ENCODE peak calls at places on chromosome 13, in eight cellular contexts. W is neural progenitor cell, I is HCT116, Q is IMR-90, U is astrocyte, L is GM12878, Z is GM23248, V is K562. T is an unnamed sample.

GRCh38 chr13:94192576-94192975 is 286.9 kb downstream of the DCT start:
- DNase-seq in W (peak), I (no peak), Q (peak), U (no peak), L (no peak), Z (peak), V (no peak), T (peak)

GRCh38 chr13:55361141-55361540 is 1779.6 kb upstream of the PRR20A start:
- DNase-seq in W (no peak), I (no peak), Q (no peak), U (no peak), L (no peak), Z (no peak), V (no peak), T (no peak)

GRCh38 chr13:36999054-36999927 is at the start of gene ALG5:
- DNase-seq in W (peak), I (peak), Q (peak), U (peak), L (peak), Z (peak), V (peak), T (peak)

GRCh38 chr13:60572003-60572792 is 175.2 kb downstream of the TDRD3 start:
- DNase-seq in W (peak), I (no peak), Q (peak), U (peak), L (no peak), Z (peak), V (no peak), T (no peak)

GRCh38 chr13:100517135-100517534 is 71.5 kb downstream of the GGACT start:
- DNase-seq in W (no peak), I (no peak), Q (no peak), U (no peak), L (no peak), Z (no peak), V (no peak), T (no peak)

GRCh38 chr13:20566424-20566916 is 487 bp upstream of the IFT88 start:
- DNase-seq in W (no peak), I (peak), Q (peak), U (peak), L (no peak), Z (peak), V (no peak), T (peak)

GRCh38 chr13:111531505-111531904 is 211.1 kb downstream of the TEX29 start:
- DNase-seq in W (no peak), I (peak), Q (peak), U (no peak), L (no peak), Z (peak), V (no peak), T (no peak)

GRCh38 chr13:94630858-94631257 is 29.2 kb downstream of the GPR180 start:
- DNase-seq in W (no peak), I (no peak), Q (no peak), U (no peak), L (no peak), Z (no peak), V (no peak), T (no peak)

GRCh38 chr13:53191091-53191490 is 162.5 kb downstream of the OLFM4 start:
- DNase-seq in W (peak), I (no peak), Q (peak), U (peak), L (no peak), Z (peak), V (no peak), T (no peak)

GRCh38 chr13:40158218-40158617 is 502.8 kb downstream of the COG6 start:
- DNase-seq in W (no peak), I (no peak), Q (no peak), U (no peak), L (no peak), Z (peak), V (no peak), T (no peak)

GRCh38 chr13:93145199-93145598 is 81.4 kb upstream of the GPC6 start:
- DNase-seq in W (no peak), I (no peak), Q (no peak), U (no peak), L (no peak), Z (no peak), V (no peak), T (no peak)
- H3K4me3 ChIP-seq in W (no peak), I (no peak), Q (no peak), U (no peak), L (no peak), Z (no peak), V (no peak), T (no peak)

DNA sequence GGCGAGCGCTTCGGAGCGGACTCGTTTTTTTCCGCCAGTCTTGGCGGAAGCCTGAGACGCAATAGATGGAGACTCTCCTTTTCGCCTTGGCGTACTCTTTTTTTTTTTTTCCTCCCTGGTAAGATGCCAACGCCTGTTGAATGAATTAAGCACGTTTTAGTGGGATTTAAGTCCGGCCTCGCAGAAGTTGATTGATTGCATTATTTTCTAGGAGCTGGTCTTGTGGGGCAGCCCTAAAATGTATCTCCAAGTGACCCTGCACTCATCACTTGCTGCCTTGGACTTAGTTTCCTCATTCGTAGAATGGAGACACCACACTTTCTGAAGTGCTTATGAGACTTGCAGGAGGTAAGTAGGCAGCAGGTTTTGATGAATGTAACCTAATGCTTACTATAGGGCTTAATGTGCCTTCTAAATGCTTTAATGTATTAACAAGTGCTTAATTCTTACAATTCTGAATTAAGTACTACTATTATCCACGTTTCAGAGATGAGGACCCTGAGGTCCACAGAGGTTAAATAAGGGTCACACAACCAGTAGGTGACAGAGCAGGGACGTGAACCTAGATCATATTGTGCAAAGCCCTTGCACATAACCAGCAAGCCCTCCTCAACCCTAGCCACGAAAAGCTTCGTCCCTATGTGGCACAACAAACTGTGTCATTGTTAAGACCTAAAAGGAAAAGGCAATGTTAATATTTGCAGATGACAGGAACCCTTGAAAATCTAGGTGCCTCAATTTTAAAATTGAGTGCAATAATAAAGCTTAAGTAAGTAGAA is 477 bp upstream of the ARGLU1 start:
- DNase-seq in W (no peak), I (peak), Q (no peak), U (no peak), L (no peak), Z (no peak), V (no peak), T (no peak)
- H3K9ac ChIP-seq in W (peak), I (peak), Q (peak), U (peak), L (peak), Z (peak), V (peak), T (peak)

DNA sequence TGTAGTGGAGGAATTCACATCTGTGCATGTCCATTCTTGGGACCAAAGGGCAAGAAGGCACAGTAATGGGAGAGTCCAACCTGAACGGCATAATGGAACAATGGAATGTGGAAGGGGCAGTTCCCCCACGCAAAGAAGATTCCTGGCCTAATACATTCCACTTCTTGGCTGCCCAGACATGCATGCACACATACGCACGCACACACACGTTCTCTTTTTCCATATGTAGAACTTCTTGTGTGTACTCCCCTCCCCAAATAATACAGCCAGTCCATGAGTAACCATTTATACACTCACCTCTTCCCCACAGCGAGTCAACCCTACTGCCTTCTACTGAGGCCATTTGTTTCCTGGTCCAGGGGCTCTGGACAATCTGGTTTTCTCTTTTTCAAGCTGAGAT is 6.0 kb upstream of the STK24 start:
- DNase-seq in W (no peak), I (no peak), Q (no peak), U (no peak), L (no peak), Z (no peak), V (no peak), T (no peak)
- H3K4me2 ChIP-seq in W (no peak), I (no peak), Q (no peak), U (no peak), L (no peak), Z (no peak), V (no peak), T (no peak)

DNA sequence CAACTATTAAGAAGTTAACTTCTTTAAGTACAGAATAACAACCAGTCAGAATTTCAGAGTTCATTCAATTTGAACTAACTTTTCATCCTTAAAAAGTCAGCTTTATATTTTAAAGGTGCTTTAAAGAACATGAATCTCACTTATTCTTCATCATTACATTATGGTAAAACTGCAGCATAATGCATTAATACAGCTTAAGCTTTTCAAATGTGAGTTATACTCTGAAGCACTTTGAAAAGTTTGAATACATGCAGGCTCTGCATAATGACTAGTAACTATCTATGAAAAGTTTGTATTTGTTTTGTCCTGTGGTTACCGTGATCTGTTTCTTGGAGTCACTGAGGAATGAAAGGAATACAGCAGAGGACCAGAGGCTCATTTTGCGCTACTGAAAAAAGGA is 4.0 kb downstream of the PCDH17 start:
- DNase-seq in W (no peak), I (no peak), Q (no peak), U (peak), L (no peak), Z (no peak), V (no peak), T (no peak)
- H3K4me3 ChIP-seq in W (peak), I (no peak), Q (no peak), U (no peak), L (no peak), Z (no peak), V (no peak), T (no peak)

DNA sequence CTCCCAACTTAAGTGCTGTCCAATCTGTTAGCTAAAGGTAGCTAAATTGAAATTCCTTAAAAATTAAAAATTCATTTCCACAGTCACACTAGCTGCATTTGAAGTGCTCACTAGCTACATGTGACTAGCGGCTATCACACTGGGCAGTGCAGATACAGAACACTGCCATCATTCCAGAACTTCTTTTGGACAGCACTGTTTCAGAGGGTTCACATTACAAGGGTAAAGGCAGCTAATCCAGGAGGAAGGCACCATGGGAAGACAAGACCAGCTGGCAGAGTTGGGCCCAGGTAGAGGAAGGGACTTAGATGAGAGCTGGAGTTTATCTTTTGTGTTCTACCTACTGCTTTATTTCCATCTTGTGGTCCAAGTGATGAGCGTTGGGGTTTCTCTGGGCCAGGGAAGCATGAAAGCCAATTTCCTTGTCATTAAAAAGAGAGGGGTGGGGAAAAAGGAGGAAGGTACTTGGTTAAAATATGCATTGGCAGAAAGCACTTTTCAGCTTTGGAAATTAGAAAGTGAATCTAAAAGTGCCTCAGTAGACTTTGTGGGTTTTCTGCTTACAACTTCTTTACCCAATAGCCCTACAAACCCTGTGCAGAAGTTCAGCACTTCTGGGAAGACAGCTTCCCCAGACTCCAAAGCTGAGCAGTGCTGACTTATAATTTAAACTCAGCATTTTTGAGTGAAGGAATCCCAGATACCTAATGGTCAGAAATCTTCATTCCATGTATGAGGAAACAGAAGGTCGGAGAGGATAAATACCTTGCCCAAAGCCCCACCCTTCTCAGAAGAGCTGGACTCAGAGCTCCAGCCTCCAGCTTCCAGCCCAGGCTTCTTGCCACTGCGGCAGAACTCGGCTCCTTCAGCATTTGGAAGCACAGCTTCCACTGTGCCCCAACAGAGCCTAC is 49.5 kb downstream of the ATP7B start:
- DNase-seq in W (no peak), I (no peak), Q (no peak), U (no peak), L (no peak), Z (no peak), V (no peak), T (no peak)
- H3K9ac ChIP-seq in W (no peak), I (no peak), Q (no peak), U (no peak), L (no peak), Z (no peak), V (no peak), T (no peak)

GRCh38 chr13:113907637-113908617 is 44.1 kb upstream of the GAS6 start:
- DNase-seq in W (no peak), I (no peak), Q (peak), U (peak), L (no peak), Z (peak), V (no peak), T (peak)
- H3K4me2 ChIP-seq in W (no peak), I (no peak), Q (peak), U (peak), L (no peak), Z (peak), V (no peak), T (peak)

DNA sequence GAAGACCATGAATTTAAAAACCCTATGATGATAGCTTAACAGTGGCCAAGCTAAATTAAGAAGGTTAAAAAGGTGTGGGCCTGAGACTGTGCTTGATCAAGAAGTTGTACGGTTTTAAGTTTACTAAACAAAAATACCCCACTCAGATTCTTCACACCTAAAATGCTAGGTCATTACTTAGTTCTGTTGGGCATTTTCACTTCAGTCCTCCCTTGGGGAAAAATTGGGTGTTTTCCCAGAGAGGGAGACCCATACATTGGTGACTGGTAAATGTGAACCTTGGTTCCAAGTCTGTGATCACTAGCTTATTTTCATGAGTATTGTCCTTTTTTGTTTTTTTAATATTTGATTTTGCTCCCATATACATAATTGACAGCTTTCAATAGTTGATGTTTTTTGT is 44.4 kb downstream of the MTUS2 start:
- DNase-seq in W (no peak), I (no peak), Q (no peak), U (no peak), L (peak), Z (no peak), V (no peak), T (no peak)
- H3K4me3 ChIP-seq in W (no peak), I (no peak), Q (no peak), U (no peak), L (no peak), Z (no peak), V (no peak), T (no peak)

GRCh38 chr13:83980322-83980721 is 98.0 kb upstream of the SLITRK1 start:
- DNase-seq in W (no peak), I (no peak), Q (peak), U (no peak), L (no peak), Z (no peak), V (no peak), T (no peak)

DNA sequence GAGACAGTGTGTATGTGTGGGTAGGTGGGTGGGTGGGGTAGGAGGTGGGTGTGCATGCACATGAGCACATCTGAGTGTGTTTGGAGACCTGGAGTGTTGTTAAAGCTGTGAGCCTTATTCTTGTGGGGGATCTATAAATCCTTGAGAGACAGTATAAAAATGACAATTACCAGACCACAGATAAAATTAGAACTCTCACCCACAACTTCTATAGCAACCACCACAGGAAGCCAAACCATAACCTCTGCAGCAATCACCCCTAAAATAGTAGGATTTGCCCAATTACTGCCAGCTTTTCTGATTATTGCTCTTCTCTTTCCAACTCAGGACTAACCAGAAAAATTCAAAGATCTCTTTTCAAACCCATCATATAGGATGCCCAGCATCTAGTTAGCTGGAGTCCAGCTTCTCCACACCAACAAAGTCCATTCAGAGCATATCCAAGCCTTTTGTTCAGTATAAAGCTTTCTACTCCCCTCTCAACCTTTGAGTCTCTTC is 93.4 kb upstream of the SLITRK1 start:
- DNase-seq in W (no peak), I (no peak), Q (no peak), U (no peak), L (peak), Z (no peak), V (no peak), T (peak)
- H3K9ac ChIP-seq in W (no peak), I (no peak), Q (no peak), U (no peak), L (no peak), Z (no peak), V (no peak), T (peak)

GRCh38 chr13:80783926-80784325 is 443.0 kb upstream of the SPRY2 start:
- DNase-seq in W (peak), I (no peak), Q (no peak), U (peak), L (no peak), Z (no peak), V (no peak), T (no peak)
- H3K4me2 ChIP-seq in W (peak), I (no peak), Q (no peak), U (no peak), L (no peak), Z (no peak), V (no peak), T (no peak)

DNA sequence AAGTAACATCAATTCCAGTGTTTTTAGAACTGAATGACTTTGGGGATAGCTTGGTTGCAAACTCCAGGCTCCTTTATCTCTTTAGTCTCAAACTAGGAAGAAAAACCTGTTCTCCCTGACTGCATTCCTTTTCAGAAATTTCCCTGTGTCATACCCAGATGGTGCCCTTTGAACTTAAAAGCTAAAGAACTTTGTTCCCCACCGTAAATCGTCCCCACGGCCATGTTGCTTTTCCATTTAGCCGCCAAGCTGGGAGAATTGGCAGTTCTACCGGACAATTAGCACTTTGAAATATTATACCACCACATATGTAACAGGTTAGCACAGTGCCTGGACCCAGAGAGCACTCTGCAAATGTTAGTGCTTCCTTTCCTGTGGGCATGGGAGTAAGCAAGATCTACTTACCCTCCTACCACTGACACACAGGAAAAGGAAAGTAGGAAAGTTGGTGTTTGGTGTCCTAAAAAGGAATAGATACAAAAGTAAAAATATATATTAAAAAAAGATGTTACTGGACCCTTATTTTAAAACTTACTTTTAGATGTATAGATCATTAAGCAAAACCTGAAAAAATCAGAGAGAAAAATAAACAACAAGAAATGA is 191.9 kb upstream of the MIR17HG start:
- DNase-seq in W (no peak), I (no peak), Q (no peak), U (no peak), L (no peak), Z (no peak), V (no peak), T (no peak)
- H3K4me3 ChIP-seq in W (no peak), I (no peak), Q (no peak), U (no peak), L (no peak), Z (no peak), V (no peak), T (no peak)

T was measured in MM.1S.